ENCODE peak calls at places on chromosomes 13 and 19, in eight cellular contexts. R is amniotic stem cell; J is germinal center; K is CD4-positive, CD25-positive, alpha-beta regulatory T cell; W is AG04450; F is foreskin fibroblast; L is midbrain; A is mesendoderm. P is an unnamed sample.

GRCh38 chr13:104315606-104316005 is 1249.4 kb upstream of the SLC10A2 start:
- DNase-seq in F (peak; percentile 76), A (no peak), J (no peak), W (peak; percentile 85), K (no peak), L (no peak), R (peak; percentile 48), P (peak; percentile 49)

GRCh38 chr19:6010107-6010506 is 32.2 kb upstream of the RANBP3 start:
- DNase-seq in A (no peak), K (no peak), R (no peak), J (no peak), W (no peak), L (no peak), F (no peak), P (no peak)

GRCh38 chr13:30607908-30608307 is 9.8 kb upstream of the USPL1 start:
- DNase-seq in K (peak; percentile 80), J (peak; percentile 64), W (no peak), F (no peak), R (no peak), L (no peak), A (no peak), P (no peak)

GRCh38 chr13:50236898-50237318 is 221.7 kb downstream of the KCNRG start:
- DNase-seq in L (no peak), K (peak; percentile 67), J (peak; percentile 28), W (no peak), R (no peak), A (no peak), F (no peak), P (no peak)

GRCh38 chr19:10510301-10510802 is 6.9 kb downstream of the S1PR5 start:
- DNase-seq in L (no peak), W (no peak), F (no peak), R (no peak), A (peak; percentile 46), K (peak; percentile 44), J (peak; percentile 79), P (no peak)

GRCh38 chr13:92225861-92226260 is 827.4 kb downstream of the GPC5 start:
- DNase-seq in J (no peak), A (peak; percentile 60), K (no peak), W (no peak), R (no peak), L (no peak), F (no peak), P (no peak)

GRCh38 chr13:38086013-38086412 is 216.4 kb upstream of the TRPC4 start:
- DNase-seq in R (no peak), W (no peak), A (no peak), K (no peak), L (no peak), J (no peak), F (no peak), P (no peak)

GRCh38 chr19:48608798-48609263 is 2.3 kb downstream of the SPACA4 start:
- DNase-seq in F (no peak), K (peak; percentile 62), A (peak; percentile 68), R (no peak), J (peak; percentile 81), L (peak; percentile 28), W (no peak), P (no peak)

GRCh38 chr19:53900191-53900860 is 8.8 kb upstream of the CACNG7 start:
- DNase-seq in J (no peak), A (no peak), K (no peak), R (no peak), F (no peak), L (no peak), W (no peak), P (no peak)

GRCh38 chr13:97413694-97414093 is 20.3 kb upstream of the RAP2A start:
- DNase-seq in L (no peak), R (no peak), K (no peak), A (peak; percentile 58), F (no peak), W (no peak), J (no peak), P (no peak)

GRCh38 chr13:60226507-60226906 is 62.8 kb upstream of the DIAPH3 start:
- DNase-seq in K (no peak), J (no peak), W (peak; percentile 8), L (no peak), F (peak; percentile 16), R (no peak), A (peak; percentile 65), P (no peak)

GRCh38 chr13:38226496-38226895 is 123.2 kb upstream of the UFM1 start:
- DNase-seq in F (no peak), W (no peak), K (no peak), R (no peak), A (no peak), J (no peak), L (no peak), P (no peak)

GRCh38 chr13:22451345-22451744 is 729.4 kb upstream of the SGCG start:
- DNase-seq in L (no peak), J (no peak), R (no peak), K (no peak), W (no peak), A (no peak), F (no peak), P (no peak)

GRCh38 chr13:58452123-58452623 is 820.6 kb downstream of the PCDH17 start:
- DNase-seq in L (no peak), R (no peak), J (no peak), W (no peak), A (peak; percentile 89), K (no peak), F (no peak), P (no peak)

GRCh38 chr19:6069268-6069771 is 41.0 kb downstream of the RFX2 start:
- DNase-seq in A (no peak), W (no peak), K (peak; percentile 44), F (no peak), J (no peak), R (no peak), L (no peak), P (no peak)

GRCh38 chr13:97221989-97222700 is at the start of gene MBNL2:
- DNase-seq in J (peak; percentile 89), R (peak; percentile 89), A (peak; percentile 88), L (peak; percentile 96), F (peak; percentile 91), W (peak; percentile 84), K (peak; percentile 85), P (peak; percentile 96)

GRCh38 chr13:75836441-75836840 is 200.3 kb downstream of the LMO7 start:
- DNase-seq in K (no peak), A (no peak), W (no peak), J (no peak), L (no peak), R (no peak), F (no peak), P (no peak)

GRCh38 chr19:48807590-48808308 is 3.1 kb downstream of the BCAT2 start:
- DNase-seq in J (no peak), R (no peak), K (no peak), W (no peak), A (no peak), F (no peak), L (no peak), P (no peak)

GRCh38 chr19:37355901-37356300 is 15.0 kb upstream of the ZNF527 start:
- DNase-seq in K (no peak), J (no peak), W (no peak), F (no peak), A (no peak), R (no peak), L (no peak), P (no peak)